ENCODE peak calls at places on chromosome 16, in four cellular contexts. K is adrenal gland, V is breast epithelium, E is ovary. F is an unnamed sample.

GRCh38 chr16:81608515-81609209 is 164.1 kb downstream of the CMIP start:
- DNase-seq in K (peak; percentile 34), V (no peak), E (no peak), F (no peak)

GRCh38 chr16:56311208-56312027 is 113.9 kb downstream of the AMFR start:
- DNase-seq in K (no peak), V (no peak), E (no peak), F (no peak)

GRCh38 chr16:56558024-56558747 is 6.7 kb upstream of the MT4 start:
- DNase-seq in K (peak; percentile 75), V (no peak), E (no peak), F (no peak)

GRCh38 chr16:11706180-11706742 is 36.4 kb downstream of the TXNDC11 start:
- DNase-seq in K (peak; percentile 50), V (no peak), E (peak; percentile 25), F (no peak)

GRCh38 chr16:908526-909155 is 62.1 kb downstream of the LMF1 start:
- DNase-seq in K (no peak), V (no peak), E (no peak), F (peak; percentile 20)

GRCh38 chr16:57066625-57067024 is 25.8 kb upstream of the CPNE2 start:
- DNase-seq in K (no peak), V (no peak), E (no peak), F (no peak)

GRCh38 chr16:55495616-55496289 is 13.1 kb upstream of the LPCAT2 start:
- DNase-seq in K (peak; percentile 57), V (no peak), E (no peak), F (no peak)

GRCh38 chr16:73703891-73704290 is 592.7 kb upstream of the PSMD7 start:
- DNase-seq in K (no peak), V (no peak), E (no peak), F (no peak)

GRCh38 chr16:89365044-89365467 is 125.3 kb downstream of the ANKRD11 start:
- DNase-seq in K (no peak), V (no peak), E (no peak), F (no peak)

GRCh38 chr16:4869147-4869790 is 22.0 kb downstream of the UBN1 start:
- DNase-seq in K (peak; percentile 81), V (no peak), E (no peak), F (no peak)

GRCh38 chr16:26701243-26701886 is 365.4 kb upstream of the C16orf82 start:
- DNase-seq in K (no peak), V (no peak), E (no peak), F (no peak)
- TF ChIP-seq POLR2A in K (no peak), V (no peak), E (no peak), F (no peak)

GRCh38 chr16:68072038-68072695 is 13.0 kb upstream of the NFATC3 start:
- DNase-seq in K (peak; percentile 91), V (no peak), E (peak; percentile 67), F (no peak)
- TF ChIP-seq CTCF in K (no peak), V (no peak), E (no peak), F (no peak)

GRCh38 chr16:12747261-12747660 is 56.4 kb downstream of the CPPED1 start:
- DNase-seq in K (no peak), V (no peak), E (no peak), F (no peak)
- TF ChIP-seq POLR2A in K (no peak), V (no peak), E (no peak), F (no peak)

DNA sequence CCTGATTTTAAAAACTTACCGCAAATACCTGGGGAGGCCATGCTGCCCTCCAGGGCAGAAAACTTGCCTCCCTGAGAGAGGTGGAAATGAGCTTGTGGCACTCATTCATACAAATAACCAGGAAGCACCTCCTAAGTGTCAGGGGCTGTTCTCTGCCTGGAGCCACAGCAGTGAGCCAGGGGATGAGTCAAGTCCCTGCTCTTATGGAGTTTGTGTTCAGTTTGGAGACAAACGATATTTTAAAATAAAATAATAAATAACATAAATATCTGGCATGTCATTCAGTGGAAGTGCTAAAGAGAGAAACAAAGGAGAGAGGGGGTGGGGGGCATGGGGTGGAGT is 313.8 kb downstream of the C16orf95 start:
- DNase-seq in K (no peak), V (no peak), E (no peak), F (no peak)
- TF ChIP-seq CTCF in K (no peak), V (no peak), E (no peak), F (no peak)

GRCh38 chr16:85010446-85010930 is 847 bp downstream of the ZDHHC7 start:
- DNase-seq in K (no peak), V (no peak), E (no peak), F (no peak)

GRCh38 chr16:85011846-85012284 is 530 bp upstream of the ZDHHC7 start:
- DNase-seq in K (no peak), V (no peak), E (peak; percentile 22), F (no peak)

GRCh38 chr16:85008267-85008666 is 3.1 kb downstream of the ZDHHC7 start:
- DNase-seq in K (no peak), V (no peak), E (no peak), F (no peak)

GRCh38 chr16:85014311-85014710 is 3.0 kb upstream of the ZDHHC7 start:
- DNase-seq in K (no peak), V (no peak), E (no peak), F (no peak)

GRCh38 chr16:85010931-85011845 is at the start of gene ZDHHC7:
- DNase-seq in K (peak; percentile 91), V (peak; percentile 88), E (peak; percentile 84), F (peak; percentile 92)
- TF ChIP-seq POLR2A in K (peak; percentile 78), V (peak; percentile 93), E (peak; percentile 97), F (peak; percentile 43)

GRCh38 chr16:51144203-51144602 is 6.9 kb downstream of the SALL1 start:
- DNase-seq in K (no peak), V (no peak), E (no peak), F (no peak)

GRCh38 chr16:51148674-51149228 is 2.3 kb downstream of the SALL1 start:
- DNase-seq in K (no peak), V (no peak), E (no peak), F (no peak)

GRCh38 chr16:51147776-51148673 is 3.0 kb downstream of the SALL1 start:
- DNase-seq in K (no peak), V (no peak), E (no peak), F (no peak)

GRCh38 chr16:51149251-51149661 is 1.8 kb downstream of the SALL1 start:
- DNase-seq in K (no peak), V (no peak), E (no peak), F (no peak)

DNA sequence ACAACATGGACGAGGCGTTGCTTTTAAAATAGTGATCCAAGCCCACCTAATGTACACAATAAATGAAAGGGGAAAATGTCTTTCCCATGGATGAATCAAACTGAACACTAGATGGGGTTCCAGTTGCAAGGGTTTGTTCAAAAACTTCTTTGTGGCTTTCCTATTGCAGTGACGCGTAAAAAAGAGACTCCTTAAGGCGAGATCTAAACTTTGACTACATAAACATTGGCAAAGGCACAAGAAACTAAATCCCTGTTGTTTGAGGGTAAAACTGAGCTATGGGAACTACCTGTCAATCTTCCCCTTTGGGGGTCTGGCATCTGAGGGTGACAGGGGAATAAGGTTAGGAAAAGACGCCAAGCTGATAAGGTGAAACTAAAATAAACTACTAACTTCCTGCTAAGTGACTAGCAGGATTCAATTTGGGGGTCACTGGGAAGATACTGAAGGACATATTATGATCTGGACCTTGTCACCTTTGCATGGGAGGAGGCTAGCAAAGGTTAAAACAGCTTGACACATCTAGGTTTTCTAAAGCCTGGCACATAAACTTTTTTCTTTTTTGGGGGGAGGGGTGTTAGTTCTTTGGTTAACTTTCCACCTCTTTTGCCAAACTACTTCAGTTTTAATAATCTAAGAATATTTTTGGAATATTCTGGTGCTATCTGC is 4.7 kb downstream of the SALL1 start:
- DNase-seq in K (no peak), V (no peak), E (no peak), F (no peak)
- TF ChIP-seq CTCF in K (no peak), V (no peak), E (no peak), F (no peak)

DNA sequence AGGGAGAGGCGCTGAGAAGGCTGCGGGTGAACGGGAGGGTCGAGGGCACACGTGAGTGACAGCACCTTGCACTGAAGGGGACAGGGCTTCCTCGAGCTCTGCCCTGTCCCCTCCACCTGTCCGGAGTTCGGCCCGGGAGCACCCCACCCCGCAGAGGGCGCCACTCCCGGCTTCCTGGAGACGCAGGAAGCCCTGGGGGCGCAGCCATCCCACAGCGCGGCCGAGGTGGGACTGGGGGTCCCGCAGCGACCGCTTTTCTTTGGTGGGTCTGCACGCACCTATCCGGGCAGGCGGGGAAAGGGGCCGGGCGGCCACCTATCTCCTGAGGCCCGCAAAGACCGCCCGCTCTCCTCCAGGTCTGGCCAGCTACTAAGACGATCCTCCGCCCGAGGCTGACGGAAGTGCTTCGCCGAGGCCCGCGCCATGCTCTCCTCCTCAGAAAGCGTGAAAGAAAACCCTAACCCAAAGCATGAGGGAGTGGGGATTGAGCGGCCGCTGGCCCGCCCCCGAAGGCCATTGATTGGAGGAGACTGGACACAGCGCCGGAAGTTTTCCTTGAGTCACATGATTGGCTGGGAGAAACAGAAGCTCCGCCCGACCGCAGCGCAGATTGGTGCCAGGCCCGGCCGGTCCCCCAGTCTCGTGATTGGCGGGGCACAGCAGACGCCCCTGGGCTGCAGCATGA is 34.4 kb downstream of the DDX19A start:
- DNase-seq in K (peak; percentile 98), V (peak; percentile 99), E (peak; percentile 96), F (peak; percentile 97)
- TF ChIP-seq POLR2A in K (peak; percentile 78), V (peak; percentile 12), E (peak; percentile 42), F (no peak)

DNA sequence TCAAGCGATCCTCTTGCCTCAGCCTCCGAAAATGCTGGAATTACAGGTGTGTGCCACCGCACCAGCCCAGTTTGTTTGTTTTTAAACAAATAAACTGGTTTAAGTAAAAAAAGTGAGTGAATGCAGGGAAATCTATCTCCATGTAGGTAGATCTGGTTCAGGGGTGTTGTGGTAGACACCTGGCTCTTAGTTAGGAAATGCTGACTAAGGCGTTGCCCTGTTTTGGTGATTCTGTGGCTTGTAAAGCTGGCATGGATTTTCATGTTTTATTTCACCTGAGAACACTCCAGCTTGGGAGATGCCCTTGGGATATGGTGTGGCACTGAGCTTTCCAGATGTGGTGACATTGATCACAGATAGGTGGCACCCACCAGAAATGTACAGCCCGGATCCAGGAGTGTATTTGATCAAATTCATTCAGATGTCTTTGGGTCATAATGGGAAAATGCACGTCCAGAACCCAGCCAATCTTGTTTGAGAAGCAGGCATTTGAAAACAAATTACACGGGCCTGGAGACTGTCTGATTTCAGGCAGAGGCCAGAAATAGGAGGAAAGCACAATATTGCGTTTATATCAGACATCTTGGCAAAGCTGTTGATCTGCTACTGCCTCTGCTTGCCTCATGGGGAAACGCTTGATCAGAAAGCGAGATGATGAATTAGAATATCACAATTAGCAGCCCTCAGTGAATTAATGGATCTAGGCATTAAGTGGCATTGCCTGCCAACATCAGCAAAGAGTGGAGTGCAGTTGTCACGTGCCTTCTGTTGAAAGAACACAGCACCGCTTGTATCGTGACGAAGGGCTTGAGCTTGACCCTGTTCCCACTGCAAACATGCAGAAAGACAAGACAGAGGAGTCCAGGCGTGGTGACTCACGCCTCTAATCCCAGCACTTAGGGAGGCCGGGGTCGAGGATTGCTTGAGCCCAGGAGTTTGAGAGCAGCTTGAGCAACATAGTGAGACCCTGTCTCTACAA is 7.3 kb upstream of the IL34 start:
- DNase-seq in K (peak; percentile 85), V (no peak), E (peak; percentile 29), F (no peak)
- TF ChIP-seq CTCF in K (no peak), V (no peak), E (no peak), F (no peak)

GRCh38 chr16:86325895-86326294 is 184.4 kb upstream of the FOXF1 start:
- DNase-seq in K (no peak), V (no peak), E (no peak), F (no peak)
- TF ChIP-seq POLR2A in K (no peak), V (no peak), E (no peak), F (no peak)

F was measured in heart left ventricle.